ENCODE peak calls at places on chromosomes 16 and 17, in five cellular contexts. Z, F, X, N and M are unnamed samples.
A peak's percentile ranks its signal among the peaks of the same experiment; 100 is the strongest.

GRCh38 chr17:82658796-82659452 is 10.7 kb upstream of the WDR45B start:
- DNase-seq in Z (no peak), F (no peak), X (no peak), N (no peak), M (no peak)

GRCh38 chr17:21034350-21035235 is 8.2 kb downstream of the USP22 start:
- DNase-seq in Z (peak; percentile 66), F (peak; percentile 29), X (no peak), N (peak; percentile 37), M (no peak)

GRCh38 chr16:9980981-9981380 is 201.2 kb downstream of the GRIN2A start:
- DNase-seq in Z (no peak), F (no peak), X (no peak), N (no peak), M (no peak)

GRCh38 chr17:78281249-78281865 is 49.9 kb downstream of the TMEM235 start:
- DNase-seq in Z (no peak), F (no peak), X (no peak), N (no peak), M (no peak)

GRCh38 chr17:62892870-62893338 is 73.1 kb upstream of the TANC2 start:
- DNase-seq in Z (peak; percentile 96), F (peak; percentile 79), X (peak; percentile 96), N (peak; percentile 78), M (peak; percentile 68)

GRCh38 chr17:7846063-7846735 is 8.7 kb upstream of the TMEM88 start:
- DNase-seq in Z (no peak), F (no peak), X (no peak), N (no peak), M (no peak)

GRCh38 chr17:67080804-67081203 is 36.5 kb downstream of the CACNG1 start:
- DNase-seq in Z (no peak), F (no peak), X (no peak), N (no peak), M (no peak)

GRCh38 chr16:749010-749409 is 8.2 kb upstream of the CIAO3 start:
- DNase-seq in Z (peak; percentile 50), F (peak; percentile 96), X (no peak), N (peak; percentile 88), M (no peak)

GRCh38 chr16:20904507-20905079 is 4.0 kb downstream of the LYRM1 start:
- DNase-seq in Z (peak; percentile 68), F (peak; percentile 82), X (peak; percentile 84), N (peak; percentile 81), M (no peak)

GRCh38 chr17:30084773-30085172 is 31.8 kb upstream of the NSRP1 start:
- DNase-seq in Z (no peak), F (no peak), X (no peak), N (no peak), M (peak; percentile 16)

GRCh38 chr17:17767096-17767470 is 69.7 kb downstream of the SREBF1 start:
- DNase-seq in Z (no peak), F (peak; percentile 61), X (no peak), N (peak; percentile 64), M (no peak)

GRCh38 chr17:39763046-39763800 is 25.5 kb downstream of the GRB7 start:
- DNase-seq in Z (peak; percentile 48), F (peak; percentile 43), X (no peak), N (peak; percentile 63), M (no peak)

GRCh38 chr17:72662827-72663190 is 429.7 kb downstream of the SLC39A11 start:
- DNase-seq in Z (no peak), F (no peak), X (no peak), N (no peak), M (peak; percentile 79)

GRCh38 chr16:4945560-4946502 is 8.9 kb upstream of the PPL start:
- DNase-seq in Z (peak; percentile 76), F (peak; percentile 19), X (peak; percentile 90), N (peak; percentile 65), M (no peak)